ENCODE peak calls at places on chromosomes 5 and 9, in eight cellular contexts. J is HuH-7; N is stimulated activated CD8-positive, alpha-beta memory T cell treated with anti-CD3 and anti-CD28 coated beads, Interleukin-2, amount 100 ng/mL, for 1 hour; T is NCI-H2107; Q is amniotic epithelial cell; I is HEK293T; H is GM03348; F is EH. W is an unnamed sample.

GRCh38 chr9:137140151-137141012 is 1.4 kb downstream of the GRIN1 start:
- DNase-seq in J (no peak), N (no peak), T (no peak), Q (no peak), I (no peak), H (no peak), F (no peak), W (no peak)

GRCh38 chr5:132322266-132322665 is 28.1 kb downstream of the SLC22A4 start:
- DNase-seq in J (no peak), N (no peak), T (no peak), Q (no peak), I (no peak), H (no peak), F (no peak), W (no peak)

GRCh38 chr5:65880673-65881072 is 45.7 kb upstream of the ERBIN start:
- DNase-seq in J (no peak), N (no peak), T (no peak), Q (no peak), I (no peak), H (no peak), F (no peak), W (no peak)

GRCh38 chr5:73826301-73826700 is 200.3 kb downstream of the ARHGEF28 start:
- DNase-seq in J (no peak), N (no peak), T (no peak), Q (no peak), I (no peak), H (no peak), F (no peak), W (no peak)

GRCh38 chr9:94011134-94011533 is 56.0 kb upstream of the BARX1 start:
- DNase-seq in J (no peak), N (no peak), T (no peak), Q (peak), I (no peak), H (peak), F (peak), W (no peak)

GRCh38 chr9:135320943-135321342 is 158.6 kb upstream of the PPP1R26 start:
- DNase-seq in J (no peak), N (no peak), T (no peak), Q (no peak), I (no peak), H (no peak), F (no peak), W (no peak)

GRCh38 chr9:94139672-94140417 is 55.6 kb downstream of the PTPDC1 start:
- DNase-seq in J (no peak), N (no peak), T (no peak), Q (peak), I (no peak), H (peak), F (peak), W (peak)

GRCh38 chr9:79769476-79770275 is 197.9 kb downstream of the TLE4 start:
- DNase-seq in J (no peak), N (no peak), T (no peak), Q (no peak), I (no peak), H (no peak), F (no peak), W (peak)

GRCh38 chr9:69885931-69886330 is 65.3 kb downstream of the CFAP95 start:
- DNase-seq in J (no peak), N (no peak), T (no peak), Q (no peak), I (no peak), H (no peak), F (no peak), W (peak)

GRCh38 chr9:110180713-110181434 is 27.1 kb downstream of the C9orf152 start:
- DNase-seq in J (no peak), N (no peak), T (no peak), Q (peak), I (no peak), H (peak), F (peak), W (peak)

GRCh38 chr5:176857514-176858273 is 41.5 kb downstream of the HK3 start:
- DNase-seq in J (no peak), N (no peak), T (no peak), Q (no peak), I (no peak), H (no peak), F (no peak), W (no peak)

GRCh38 chr5:115428248-115428647 is 116.3 kb downstream of the FEM1C start:
- DNase-seq in J (no peak), N (no peak), T (no peak), Q (no peak), I (no peak), H (no peak), F (no peak), W (no peak)

GRCh38 chr5:150670275-150670960 is 9.4 kb downstream of the MYOZ3 start:
- DNase-seq in J (no peak), N (no peak), T (no peak), Q (no peak), I (no peak), H (no peak), F (no peak), W (no peak)

GRCh38 chr5:133368009-133368408 is 244.3 kb downstream of the FSTL4 start:
- DNase-seq in J (no peak), N (no peak), T (no peak), Q (no peak), I (no peak), H (no peak), F (no peak), W (no peak)

GRCh38 chr9:112601646-112602045 is 115.0 kb downstream of the KIAA1958 start:
- DNase-seq in J (no peak), N (no peak), T (no peak), Q (no peak), I (no peak), H (peak), F (peak), W (peak)

GRCh38 chr9:132424857-132425702 is 15.1 kb downstream of the CFAP77 start:
- DNase-seq in J (no peak), N (no peak), T (no peak), Q (no peak), I (no peak), H (no peak), F (no peak), W (no peak)

GRCh38 chr9:110429453-110429852 is 91.8 kb upstream of the TXNDC8 start:
- DNase-seq in J (no peak), N (no peak), T (no peak), Q (no peak), I (no peak), H (no peak), F (no peak), W (peak)

GRCh38 chr5:53667621-53668020 is 107.2 kb downstream of the NDUFS4 start:
- DNase-seq in J (no peak), N (no peak), T (no peak), Q (no peak), I (no peak), H (no peak), F (no peak), W (no peak)

GRCh38 chr9:110745656-110746055 is 77.1 kb downstream of the MUSK start:
- DNase-seq in J (no peak), N (no peak), T (no peak), Q (no peak), I (no peak), H (no peak), F (no peak), W (peak)

GRCh38 chr5:142614054-142614453 is 71.8 kb downstream of the FGF1 start:
- DNase-seq in J (no peak), N (no peak), T (no peak), Q (no peak), I (no peak), H (no peak), F (no peak), W (no peak)

GRCh38 chr9:101668466-101668865 is 70.0 kb downstream of the GRIN3A start:
- DNase-seq in J (no peak), N (no peak), T (no peak), Q (no peak), I (no peak), H (no peak), F (no peak), W (no peak)

GRCh38 chr9:137757613-137758029 is 120.0 kb upstream of the CACNA1B start:
- DNase-seq in J (no peak), N (no peak), T (no peak), Q (peak), I (no peak), H (peak), F (peak), W (peak)

GRCh38 chr5:113081881-113082546 is 105.4 kb downstream of the DCP2 start:
- DNase-seq in J (no peak), N (no peak), T (no peak), Q (peak), I (no peak), H (peak), F (peak), W (peak)

GRCh38 chr5:9838906-9839305 is 208.8 kb upstream of the TAS2R1 start:
- DNase-seq in J (no peak), N (no peak), T (no peak), Q (peak), I (no peak), H (no peak), F (no peak), W (no peak)

GRCh38 chr5:74378464-74378863 is 262.1 kb downstream of the ENC1 start:
- DNase-seq in J (no peak), N (no peak), T (no peak), Q (peak), I (no peak), H (peak), F (peak), W (peak)